ENCODE peak calls at places on chromosomes 6 and 20, in four cellular contexts. One of them, this sample, is unnamed.
A peak's percentile ranks its signal among the peaks of the same experiment; 100 is the strongest.

GRCh38 chr6:45983041-45983440 is 32.6 kb downstream of the CLIC5 start:
- DNase-seq in sigmoid colon: no peak
- DNase-seq in cardiac muscle cell: no peak
- DNase-seq in astrocyte: no peak
- DNase-seq in this sample: no peak

GRCh38 chr6:35496036-35496850 is 636 bp downstream of the TEAD3 start:
- DNase-seq in cardiac muscle cell: peak; percentile 43
- DNase-seq in astrocyte: no peak
- DNase-seq in sigmoid colon: peak; percentile 89
- DNase-seq in this sample: no peak

GRCh38 chr6:13274707-13275434 is 53.5 kb downstream of the TBC1D7 start:
- DNase-seq in sigmoid colon: no peak
- DNase-seq in astrocyte: no peak
- DNase-seq in cardiac muscle cell: no peak
- DNase-seq in this sample: no peak

GRCh38 chr20:63345328-63346100 is 15.6 kb downstream of the CHRNA4 start:
- DNase-seq in astrocyte: no peak
- DNase-seq in sigmoid colon: no peak
- DNase-seq in cardiac muscle cell: peak; percentile 36
- DNase-seq in this sample: no peak

GRCh38 chr6:125434760-125435159 is 133.0 kb upstream of the HDDC2 start:
- DNase-seq in cardiac muscle cell: no peak
- DNase-seq in sigmoid colon: no peak
- DNase-seq in astrocyte: no peak
- DNase-seq in this sample: no peak

GRCh38 chr6:18997375-18997826 is 610.3 kb downstream of the RNF144B start:
- DNase-seq in astrocyte: peak; percentile 47
- DNase-seq in cardiac muscle cell: peak; percentile 70
- DNase-seq in sigmoid colon: no peak
- DNase-seq in this sample: peak; percentile 42

GRCh38 chr6:39294899-39295298 is 19.3 kb downstream of the KCNK17 start:
- DNase-seq in astrocyte: no peak
- DNase-seq in cardiac muscle cell: no peak
- DNase-seq in sigmoid colon: no peak
- DNase-seq in this sample: no peak

GRCh38 chr6:138714493-138714892 is 59.1 kb upstream of the CCDC28A start:
- DNase-seq in cardiac muscle cell: no peak
- DNase-seq in astrocyte: no peak
- DNase-seq in sigmoid colon: no peak
- DNase-seq in this sample: no peak

GRCh38 chr6:82646231-82646615 is 282.6 kb downstream of the TPBG start:
- DNase-seq in cardiac muscle cell: no peak
- DNase-seq in sigmoid colon: no peak
- DNase-seq in astrocyte: no peak
- DNase-seq in this sample: peak; percentile 18

GRCh38 chr6:146901940-146902816 is 302.0 kb upstream of the STXBP5 start:
- DNase-seq in cardiac muscle cell: peak; percentile 38
- DNase-seq in sigmoid colon: no peak
- DNase-seq in astrocyte: no peak
- DNase-seq in this sample: no peak

GRCh38 chr6:11632231-11632630 is 94.7 kb downstream of the TMEM170B start:
- DNase-seq in sigmoid colon: no peak
- DNase-seq in cardiac muscle cell: no peak
- DNase-seq in astrocyte: peak; percentile 57
- DNase-seq in this sample: peak; percentile 91

GRCh38 chr6:7311920-7312615 is 931 bp downstream of the SSR1 start:
- DNase-seq in astrocyte: peak; percentile 27
- DNase-seq in cardiac muscle cell: no peak
- DNase-seq in sigmoid colon: no peak
- DNase-seq in this sample: peak; percentile 15

GRCh38 chr20:18144541-18145099 is 7.0 kb downstream of the KAT14 start:
- DNase-seq in astrocyte: no peak
- DNase-seq in cardiac muscle cell: no peak
- DNase-seq in sigmoid colon: no peak
- DNase-seq in this sample: peak; percentile 76

GRCh38 chr6:13075491-13075845 is 252.9 kb downstream of the TBC1D7 start:
- DNase-seq in astrocyte: no peak
- DNase-seq in sigmoid colon: no peak
- DNase-seq in cardiac muscle cell: no peak
- DNase-seq in this sample: no peak

GRCh38 chr20:10115021-10115420 is 80.2 kb downstream of the ANKEF1 start:
- DNase-seq in cardiac muscle cell: peak; percentile 62
- DNase-seq in astrocyte: peak; percentile 99
- DNase-seq in sigmoid colon: no peak
- DNase-seq in this sample: peak; percentile 48

GRCh38 chr6:114830515-114830914 is 487.7 kb upstream of the HS3ST5 start:
- DNase-seq in astrocyte: no peak
- DNase-seq in cardiac muscle cell: no peak
- DNase-seq in sigmoid colon: no peak
- DNase-seq in this sample: no peak

GRCh38 chr6:106136172-106136571 is 50.0 kb downstream of the PRDM1 start:
- DNase-seq in sigmoid colon: no peak
- DNase-seq in astrocyte: no peak
- DNase-seq in cardiac muscle cell: no peak
- DNase-seq in this sample: no peak

GRCh38 chr6:2876210-2877056 is 26.7 kb downstream of the SERPINB9 start:
- DNase-seq in sigmoid colon: no peak
- DNase-seq in astrocyte: peak; percentile 89
- DNase-seq in cardiac muscle cell: peak; percentile 95
- DNase-seq in this sample: no peak

GRCh38 chr6:159170999-159171712 is 2.0 kb downstream of the FNDC1 start:
- DNase-seq in cardiac muscle cell: peak; percentile 81
- DNase-seq in astrocyte: peak; percentile 86
- DNase-seq in sigmoid colon: no peak
- DNase-seq in this sample: no peak

GRCh38 chr20:42945194-42945593 is 244.5 kb downstream of the PTPRT start:
- DNase-seq in cardiac muscle cell: no peak
- DNase-seq in sigmoid colon: no peak
- DNase-seq in astrocyte: no peak
- DNase-seq in this sample: no peak

GRCh38 chr6:42352856-42353564 is 98.7 kb downstream of the TRERF1 start:
- DNase-seq in cardiac muscle cell: peak; percentile 42
- DNase-seq in astrocyte: peak; percentile 59
- DNase-seq in sigmoid colon: no peak
- DNase-seq in this sample: peak; percentile 41

GRCh38 chr6:140774080-140774505 is 1358.6 kb upstream of the GJE1 start:
- DNase-seq in sigmoid colon: no peak
- DNase-seq in astrocyte: peak; percentile 88
- DNase-seq in cardiac muscle cell: peak; percentile 81
- DNase-seq in this sample: no peak

GRCh38 chr20:50450961-50451752 is 59.0 kb upstream of the PTPN1 start:
- DNase-seq in cardiac muscle cell: peak; percentile 76
- DNase-seq in astrocyte: peak; percentile 32
- DNase-seq in sigmoid colon: peak; percentile 82
- DNase-seq in this sample: no peak

GRCh38 chr6:35417979-35418661 is 34.0 kb upstream of the FANCE start:
- DNase-seq in cardiac muscle cell: no peak
- DNase-seq in astrocyte: no peak
- DNase-seq in sigmoid colon: no peak
- DNase-seq in this sample: no peak

GRCh38 chr6:150698421-150698820 is 98.7 kb downstream of the PLEKHG1 start:
- DNase-seq in sigmoid colon: no peak
- DNase-seq in cardiac muscle cell: no peak
- DNase-seq in astrocyte: no peak
- DNase-seq in this sample: no peak

GRCh38 chr20:13046409-13046808 is 37.6 kb downstream of the SPTLC3 start:
- DNase-seq in cardiac muscle cell: no peak
- DNase-seq in astrocyte: no peak
- DNase-seq in sigmoid colon: no peak
- DNase-seq in this sample: no peak

GRCh38 chr6:40441132-40441531 is 146.0 kb downstream of the LRFN2 start:
- DNase-seq in astrocyte: no peak
- DNase-seq in sigmoid colon: no peak
- DNase-seq in cardiac muscle cell: no peak
- DNase-seq in this sample: no peak

GRCh38 chr6:125844989-125845388 is 54.2 kb downstream of the NCOA7 start:
- DNase-seq in sigmoid colon: no peak
- DNase-seq in astrocyte: no peak
- DNase-seq in cardiac muscle cell: peak; percentile 67
- DNase-seq in this sample: no peak

GRCh38 chr6:165448210-165448609 is 138.8 kb upstream of the C6orf118 start:
- DNase-seq in sigmoid colon: no peak
- DNase-seq in astrocyte: no peak
- DNase-seq in cardiac muscle cell: no peak
- DNase-seq in this sample: no peak

GRCh38 chr6:14635933-14636599 is 518.5 kb downstream of the CD83 start:
- DNase-seq in cardiac muscle cell: no peak
- DNase-seq in sigmoid colon: no peak
- DNase-seq in astrocyte: no peak
- DNase-seq in this sample: no peak

GRCh38 chr6:125022391-125022989 is 60.3 kb downstream of the RNF217 start:
- DNase-seq in astrocyte: no peak
- DNase-seq in sigmoid colon: no peak
- DNase-seq in cardiac muscle cell: peak; percentile 13
- DNase-seq in this sample: no peak

GRCh38 chr6:148700713-148701392 is 46.0 kb upstream of the UST start:
- DNase-seq in cardiac muscle cell: peak; percentile 64
- DNase-seq in astrocyte: peak; percentile 30
- DNase-seq in sigmoid colon: no peak
- DNase-seq in this sample: no peak

GRCh38 chr20:63664861-63665594 is 6.9 kb downstream of the RTEL1 start:
- DNase-seq in astrocyte: no peak
- DNase-seq in cardiac muscle cell: peak; percentile 50
- DNase-seq in sigmoid colon: no peak
- DNase-seq in this sample: no peak

GRCh38 chr6:36771145-36771544 is 68.1 kb downstream of the CPNE5 start:
- DNase-seq in astrocyte: no peak
- DNase-seq in cardiac muscle cell: no peak
- DNase-seq in sigmoid colon: no peak
- DNase-seq in this sample: no peak
- H3K4me1 ChIP-seq in astrocyte: peaks cover 20% of the 10 kb centered on the region
- H3K4me1 ChIP-seq in cardiac muscle cell: peaks cover 42% of the 10 kb centered on the region
- H3K4me1 ChIP-seq in sigmoid colon: peaks cover 21% of the 10 kb centered on the region
- H3K4me1 ChIP-seq in this sample: peaks cover 5% of the 10 kb centered on the region

GRCh38 chr6:43494321-43494720 is 15.8 kb downstream of the LRRC73 start:
- DNase-seq in cardiac muscle cell: no peak
- DNase-seq in sigmoid colon: no peak
- DNase-seq in astrocyte: no peak
- DNase-seq in this sample: no peak
- H3K4me1 ChIP-seq in cardiac muscle cell: peaks cover 13% of the 10 kb centered on the region
- H3K4me1 ChIP-seq in sigmoid colon: peaks cover 53% of the 10 kb centered on the region
- H3K4me1 ChIP-seq in astrocyte: peaks cover 39% of the 10 kb centered on the region
- H3K4me1 ChIP-seq in this sample: peaks cover 52% of the 10 kb centered on the region

DNA sequence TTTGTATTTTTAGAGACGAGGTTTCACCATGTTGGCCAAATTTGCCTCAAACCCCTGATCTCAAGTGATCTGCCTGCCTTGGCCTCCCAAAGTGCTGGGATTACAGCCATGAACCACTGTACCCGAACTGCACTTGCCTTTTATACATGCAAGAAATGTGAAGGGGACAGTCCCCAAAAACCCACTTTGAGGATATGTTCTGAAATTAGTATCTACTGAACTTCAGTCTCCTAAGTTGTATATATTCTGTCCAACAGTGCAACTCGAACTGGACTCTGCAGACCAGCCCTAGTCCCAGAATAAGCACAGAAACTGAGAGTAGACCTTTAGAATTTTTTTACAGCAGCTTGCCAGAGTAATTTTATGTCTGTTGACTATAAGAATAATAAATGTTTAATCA is 28.5 kb downstream of the BACH2 start:
- DNase-seq in sigmoid colon: no peak
- DNase-seq in cardiac muscle cell: no peak
- DNase-seq in astrocyte: no peak
- DNase-seq in this sample: no peak
- H3K4me1 ChIP-seq in sigmoid colon: peaks cover 9% of the 10 kb centered on the region
- H3K4me1 ChIP-seq in cardiac muscle cell: no peaks in the 10 kb centered on the region
- H3K4me1 ChIP-seq in astrocyte: peaks cover 10% of the 10 kb centered on the region
- H3K4me1 ChIP-seq in this sample: no peaks in the 10 kb centered on the region

DNA sequence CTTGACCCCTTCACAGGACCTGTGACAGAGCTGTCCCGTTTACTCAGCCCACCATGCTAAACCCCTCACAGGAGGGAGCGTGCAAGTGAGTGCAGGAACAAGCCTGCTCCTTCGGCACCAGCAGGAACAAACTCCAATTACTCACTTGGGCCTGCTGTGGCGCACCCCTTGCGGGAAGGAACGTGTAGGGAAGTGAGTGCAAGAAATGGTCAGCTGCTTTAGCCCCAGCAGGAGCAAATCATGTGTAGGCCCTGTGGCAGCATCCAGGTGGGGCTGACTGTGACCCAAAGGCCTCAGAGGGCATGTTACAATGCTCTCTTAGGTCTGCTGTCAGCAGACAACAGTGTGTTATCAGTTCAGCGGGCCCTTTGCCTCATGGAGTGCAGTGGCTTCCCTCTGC is 574.4 kb downstream of the PRKN start:
- DNase-seq in sigmoid colon: no peak
- DNase-seq in astrocyte: no peak
- DNase-seq in cardiac muscle cell: no peak
- DNase-seq in this sample: no peak
- H3K4me1 ChIP-seq in sigmoid colon: peaks cover 6% of the 10 kb centered on the region
- H3K4me1 ChIP-seq in astrocyte: peaks cover 3% of the 10 kb centered on the region
- H3K4me1 ChIP-seq in cardiac muscle cell: no peaks in the 10 kb centered on the region
- H3K4me1 ChIP-seq in this sample: no peaks in the 10 kb centered on the region

GRCh38 chr6:31293343-31293742 is 21.5 kb upstream of the HLA-C start:
- DNase-seq in cardiac muscle cell: peak; percentile 57
- DNase-seq in sigmoid colon: no peak
- DNase-seq in astrocyte: peak; percentile 7
- DNase-seq in this sample: peak; percentile 15

GRCh38 chr6:31285982-31286381 is 14.1 kb upstream of the HLA-C start:
- DNase-seq in sigmoid colon: no peak
- DNase-seq in cardiac muscle cell: no peak
- DNase-seq in astrocyte: no peak
- DNase-seq in this sample: no peak

GRCh38 chr6:31285496-31285895 is 13.6 kb upstream of the HLA-C start:
- DNase-seq in cardiac muscle cell: no peak
- DNase-seq in astrocyte: no peak
- DNase-seq in sigmoid colon: no peak
- DNase-seq in this sample: no peak

DNA sequence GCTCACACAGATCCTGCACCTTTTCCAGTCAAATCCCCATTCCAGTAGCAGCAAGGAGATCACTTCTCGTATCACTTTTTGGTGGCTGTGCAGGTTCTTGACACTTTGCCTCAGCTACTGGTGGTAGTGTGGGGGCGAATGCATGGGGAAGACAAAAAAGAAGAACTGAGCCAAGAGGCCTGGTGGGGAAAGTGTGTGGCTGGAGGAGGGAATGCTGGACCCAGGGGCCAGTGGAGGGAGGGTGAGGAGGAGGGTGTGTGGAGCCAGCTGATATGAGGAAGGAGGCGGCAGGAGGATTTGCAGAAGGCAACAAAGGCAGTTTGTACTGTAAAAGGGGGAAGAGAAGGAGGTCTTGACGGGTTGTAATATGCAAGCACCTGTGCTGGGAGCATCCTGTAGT is 15.7 kb upstream of the HLA-C start:
- DNase-seq in sigmoid colon: no peak
- DNase-seq in astrocyte: no peak
- DNase-seq in cardiac muscle cell: no peak
- DNase-seq in this sample: no peak
- H3K4me1 ChIP-seq in sigmoid colon: no peaks in the 10 kb centered on the region
- H3K4me1 ChIP-seq in astrocyte: no peaks in the 10 kb centered on the region
- H3K4me1 ChIP-seq in cardiac muscle cell: no peaks in the 10 kb centered on the region
- H3K4me1 ChIP-seq in this sample: no peaks in the 10 kb centered on the region

This sample was measured in foreskin keratinocyte.